ENCODE peak calls at places on chromosomes 12 and 14, in ten cellular contexts. R, Z, C, S, H, E, Y, A, N and F are unnamed samples.
A peak's percentile ranks its signal among the peaks of the same experiment; 100 is the strongest.

GRCh38 chr14:68888025-68888850 is 90.9 kb downstream of the ACTN1 start:
- DNase-seq in R (no peak), Z (no peak), C (no peak), S (peak; percentile 58), H (no peak), E (no peak), Y (no peak), A (no peak), N (peak; percentile 57), F (no peak)

GRCh38 chr12:131454418-131455217 is 256.3 kb upstream of the SFSWAP start:
- DNase-seq in R (peak; percentile 21), Z (no peak), C (peak; percentile 69), S (no peak), H (peak; percentile 26), E (no peak), Y (peak; percentile 5), A (no peak), N (no peak), F (peak; percentile 68)

GRCh38 chr14:81219821-81220487 is 805 bp downstream of the GTF2A1 start:
- DNase-seq in R (peak; percentile 74), Z (peak; percentile 12), C (peak; percentile 29), S (peak; percentile 55), H (peak; percentile 22), E (no peak), Y (no peak), A (peak; percentile 56), N (peak; percentile 19), F (no peak)

GRCh38 chr14:65637780-65638179 is 225.2 kb downstream of the FUT8 start:
- DNase-seq in R (no peak), Z (no peak), C (peak; percentile 65), S (peak; percentile 37), H (peak; percentile 24), E (no peak), Y (no peak), A (no peak), N (peak; percentile 89), F (no peak)

GRCh38 chr12:75994069-75994740 is 37.4 kb downstream of the PHLDA1 start:
- DNase-seq in R (no peak), Z (no peak), C (no peak), S (no peak), H (no peak), E (no peak), Y (no peak), A (no peak), N (no peak), F (no peak)

GRCh38 chr12:26867084-26867483 is 34.1 kb upstream of the ITPR2 start:
- DNase-seq in R (no peak), Z (no peak), C (peak; percentile 54), S (no peak), H (no peak), E (no peak), Y (no peak), A (no peak), N (no peak), F (no peak)

GRCh38 chr14:29215853-29216252 is 449.3 kb downstream of the FOXG1 start:
- DNase-seq in R (no peak), Z (no peak), C (no peak), S (no peak), H (no peak), E (no peak), Y (peak; percentile 6), A (no peak), N (peak; percentile 21), F (no peak)

GRCh38 chr12:50986961-50987737 is 34.8 kb downstream of the HIGD1C start:
- DNase-seq in R (no peak), Z (peak; percentile 5), C (peak; percentile 35), S (peak; percentile 43), H (peak; percentile 39), E (peak; percentile 86), Y (peak; percentile 57), A (peak; percentile 39), N (peak; percentile 42), F (peak; percentile 46)

GRCh38 chr12:31009976-31010375 is 63.7 kb upstream of the DDX11 start:
- DNase-seq in R (no peak), Z (no peak), C (no peak), S (no peak), H (no peak), E (no peak), Y (no peak), A (no peak), N (no peak), F (no peak)

GRCh38 chr12:1443421-1444141 is 150.8 kb downstream of the FBXL14 start:
- DNase-seq in R (no peak), Z (no peak), C (no peak), S (peak; percentile 23), H (peak; percentile 4), E (no peak), Y (peak; percentile 78), A (no peak), N (peak; percentile 96), F (no peak)

GRCh38 chr12:43294881-43295280 is 257.1 kb downstream of the ADAMTS20 start:
- DNase-seq in R (no peak), Z (no peak), C (no peak), S (no peak), H (no peak), E (no peak), Y (no peak), A (no peak), N (peak; percentile 65), F (no peak)

GRCh38 chr14:34078117-34078743 is 127.4 kb upstream of the EGLN3 start:
- DNase-seq in R (peak; percentile 27), Z (no peak), C (no peak), S (no peak), H (no peak), E (no peak), Y (no peak), A (no peak), N (peak; percentile 70), F (no peak)

GRCh38 chr14:86237733-86238132 is 707.8 kb downstream of the FLRT2 start:
- DNase-seq in R (no peak), Z (no peak), C (no peak), S (no peak), H (no peak), E (no peak), Y (no peak), A (no peak), N (no peak), F (no peak)

GRCh38 chr14:52399886-52400599 is 85.9 kb downstream of the PTGER2 start:
- DNase-seq in R (no peak), Z (no peak), C (no peak), S (no peak), H (peak; percentile 6), E (no peak), Y (peak; percentile 48), A (no peak), N (peak; percentile 41), F (no peak)

GRCh38 chr12:91766454-91766853 is 379.2 kb downstream of the BTG1 start:
- DNase-seq in R (no peak), Z (no peak), C (no peak), S (no peak), H (no peak), E (no peak), Y (no peak), A (no peak), N (no peak), F (no peak)

GRCh38 chr14:86673523-86673969 is 1143.6 kb downstream of the FLRT2 start:
- DNase-seq in R (no peak), Z (no peak), C (no peak), S (no peak), H (no peak), E (no peak), Y (no peak), A (no peak), N (peak; percentile 2), F (no peak)

GRCh38 chr12:64392221-64392620 is 1.7 kb upstream of the C12orf56 start:
- DNase-seq in R (peak; percentile 18), Z (no peak), C (peak; percentile 45), S (no peak), H (peak; percentile 54), E (peak; percentile 21), Y (no peak), A (no peak), N (peak; percentile 42), F (no peak)

GRCh38 chr12:120234643-120235368 is 30.7 kb downstream of the PXN start:
- DNase-seq in R (peak; percentile 80), Z (peak; percentile 62), C (no peak), S (peak; percentile 74), H (peak; percentile 97), E (peak; percentile 87), Y (peak; percentile 92), A (no peak), N (peak; percentile 98), F (no peak)

GRCh38 chr14:62126885-62127478 is 364.8 kb downstream of the SNAPC1 start:
- DNase-seq in R (peak; percentile 84), Z (no peak), C (peak; percentile 28), S (peak; percentile 26), H (peak; percentile 42), E (peak; percentile 31), Y (peak; percentile 38), A (peak; percentile 23), N (peak; percentile 41), F (no peak)

GRCh38 chr12:66823857-66824570 is 145.1 kb upstream of the GRIP1 start:
- DNase-seq in R (no peak), Z (no peak), C (no peak), S (no peak), H (peak; percentile 74), E (no peak), Y (no peak), A (no peak), N (peak; percentile 43), F (no peak)

GRCh38 chr12:96383991-96384390 is 16.2 kb downstream of the CDK17 start:
- DNase-seq in R (no peak), Z (no peak), C (no peak), S (no peak), H (peak; percentile 40), E (no peak), Y (no peak), A (no peak), N (peak; percentile 88), F (no peak)

GRCh38 chr12:44774815-44775411 is 101.2 kb downstream of the NELL2 start:
- DNase-seq in R (peak; percentile 17), Z (no peak), C (peak; percentile 35), S (no peak), H (no peak), E (peak; percentile 13), Y (no peak), A (peak; percentile 47), N (no peak), F (no peak)

GRCh38 chr12:57526477-57527126 is 4.0 kb downstream of the MBD6 start:
- DNase-seq in R (no peak), Z (no peak), C (no peak), S (no peak), H (no peak), E (no peak), Y (no peak), A (no peak), N (no peak), F (no peak)

GRCh38 chr12:91249059-91250055 is 66.7 kb upstream of the DCN start:
- DNase-seq in R (no peak), Z (no peak), C (no peak), S (no peak), H (no peak), E (no peak), Y (peak; percentile 36), A (no peak), N (no peak), F (no peak)

GRCh38 chr14:93337143-93337753 is 4.4 kb upstream of the BTBD7 start:
- DNase-seq in R (no peak), Z (no peak), C (no peak), S (no peak), H (no peak), E (no peak), Y (no peak), A (no peak), N (no peak), F (no peak)

GRCh38 chr12:32533971-32534590 is 134.7 kb downstream of the FGD4 start:
- DNase-seq in R (no peak), Z (no peak), C (peak; percentile 26), S (no peak), H (peak; percentile 47), E (peak; percentile 53), Y (peak; percentile 67), A (no peak), N (peak; percentile 97), F (no peak)

GRCh38 chr12:122865268-122866231 is 30.3 kb downstream of the HIP1R start:
- DNase-seq in R (peak; percentile 44), Z (no peak), C (no peak), S (peak; percentile 46), H (no peak), E (no peak), Y (no peak), A (no peak), N (no peak), F (no peak)

GRCh38 chr14:21098134-21098891 is at the start of gene ZNF219:
- DNase-seq in R (peak; percentile 47), Z (peak; percentile 13), C (no peak), S (peak; percentile 66), H (peak; percentile 52), E (peak; percentile 47), Y (peak; percentile 45), A (no peak), N (peak; percentile 48), F (no peak)